ENCODE peak calls at places on chromosome 14, in six cellular contexts. One of them, this sample, is unnamed.
A peak's percentile ranks its signal among the peaks of the same experiment; 100 is the strongest.

GRCh38 chr14:104399432-104400155 is 180.0 kb upstream of the C14orf180 start:
- DNase-seq in aorta: no peak
- DNase-seq in GM13977: no peak
- DNase-seq in AG08396: no peak
- DNase-seq in sciatic nerve: peak; percentile 27
- DNase-seq in AG09309: no peak
- DNase-seq in this sample: peak; percentile 65

GRCh38 chr14:55191101-55191880 is at the start of gene DLGAP5:
- DNase-seq in aorta: peak; percentile 95
- DNase-seq in GM13977: peak; percentile 92
- DNase-seq in AG08396: peak; percentile 94
- DNase-seq in sciatic nerve: peak; percentile 94
- DNase-seq in AG09309: peak; percentile 80
- DNase-seq in this sample: peak; percentile 99

GRCh38 chr14:21997300-21997699 is 323.7 kb upstream of the OR4E1 start:
- DNase-seq in aorta: no peak
- DNase-seq in GM13977: no peak
- DNase-seq in AG08396: no peak
- DNase-seq in sciatic nerve: no peak
- DNase-seq in AG09309: no peak
- DNase-seq in this sample: peak; percentile 90

GRCh38 chr14:95272057-95272456 is 47.7 kb downstream of the CLMN start:
- DNase-seq in aorta: no peak
- DNase-seq in GM13977: no peak
- DNase-seq in AG08396: no peak
- DNase-seq in sciatic nerve: peak; percentile 26
- DNase-seq in AG09309: no peak
- DNase-seq in this sample: peak; percentile 52

GRCh38 chr14:59310644-59311043 is 122.2 kb downstream of the DAAM1 start:
- DNase-seq in aorta: no peak
- DNase-seq in GM13977: no peak
- DNase-seq in AG08396: no peak
- DNase-seq in sciatic nerve: no peak
- DNase-seq in AG09309: no peak
- DNase-seq in this sample: no peak

GRCh38 chr14:89270439-89271227 is 146.4 kb downstream of the FOXN3 start:
- DNase-seq in aorta: no peak
- DNase-seq in GM13977: peak; percentile 31
- DNase-seq in AG08396: no peak
- DNase-seq in sciatic nerve: no peak
- DNase-seq in AG09309: no peak
- DNase-seq in this sample: peak; percentile 26

GRCh38 chr14:64196668-64197411 is 97.3 kb downstream of the ESR2 start:
- DNase-seq in aorta: peak; percentile 79
- DNase-seq in GM13977: peak; percentile 40
- DNase-seq in AG08396: peak; percentile 67
- DNase-seq in sciatic nerve: peak; percentile 66
- DNase-seq in AG09309: peak; percentile 14
- DNase-seq in this sample: peak; percentile 83

GRCh38 chr14:37034410-37035285 is 137.8 kb downstream of the SLC25A21 start:
- DNase-seq in aorta: no peak
- DNase-seq in GM13977: no peak
- DNase-seq in AG08396: no peak
- DNase-seq in sciatic nerve: no peak
- DNase-seq in AG09309: peak; percentile 69
- DNase-seq in this sample: no peak

GRCh38 chr14:59816931-59817330 is 53.6 kb downstream of the RTN1 start:
- DNase-seq in aorta: no peak
- DNase-seq in GM13977: no peak
- DNase-seq in AG08396: no peak
- DNase-seq in sciatic nerve: no peak
- DNase-seq in AG09309: no peak
- DNase-seq in this sample: no peak

GRCh38 chr14:74539503-74539902 is 45.9 kb downstream of the ISCA2 start:
- DNase-seq in aorta: peak; percentile 49
- DNase-seq in GM13977: no peak
- DNase-seq in AG08396: no peak
- DNase-seq in sciatic nerve: no peak
- DNase-seq in AG09309: no peak
- DNase-seq in this sample: no peak

GRCh38 chr14:104887623-104888488 is 22.8 kb downstream of the CEP170B start:
- DNase-seq in aorta: peak; percentile 73
- DNase-seq in GM13977: no peak
- DNase-seq in AG08396: no peak
- DNase-seq in sciatic nerve: peak; percentile 57
- DNase-seq in AG09309: no peak
- DNase-seq in this sample: no peak

GRCh38 chr14:75811136-75811839 is 150.2 kb downstream of the TTLL5 start:
- DNase-seq in aorta: no peak
- DNase-seq in GM13977: no peak
- DNase-seq in AG08396: no peak
- DNase-seq in sciatic nerve: no peak
- DNase-seq in AG09309: no peak
- DNase-seq in this sample: no peak

GRCh38 chr14:95544588-95544987 is 9.7 kb downstream of the GLRX5 start:
- DNase-seq in aorta: no peak
- DNase-seq in GM13977: no peak
- DNase-seq in AG08396: no peak
- DNase-seq in sciatic nerve: no peak
- DNase-seq in AG09309: no peak
- DNase-seq in this sample: no peak

GRCh38 chr14:70660967-70661871 is 19.5 kb downstream of the TTC9 start:
- DNase-seq in aorta: no peak
- DNase-seq in GM13977: no peak
- DNase-seq in AG08396: no peak
- DNase-seq in sciatic nerve: no peak
- DNase-seq in AG09309: no peak
- DNase-seq in this sample: no peak